ENCODE peak calls at places on chromosomes 4 and X, in five cellular contexts. T is IMR-90, E is trophoblast cell, G is neuronal stem cell, Z is H1. D is an unnamed sample.

GRCh38 chr4:152448038-152448437 is 87.9 kb downstream of the FBXW7 start:
- DNase-seq in T (no peak), Z (no peak), G (no peak), E (no peak), D (no peak)

GRCh38 chrX:68440438-68440837 is 7.1 kb upstream of the OPHN1 start:
- DNase-seq in G (no peak), E (no peak), Z (no peak), T (no peak), D (no peak)

GRCh38 chr4:109301691-109302365 is 630 bp downstream of the COL25A1 start:
- DNase-seq in G (no peak), T (no peak), Z (no peak), E (no peak), D (peak)

GRCh38 chrX:12872741-12873140 is 5.9 kb downstream of the TLR7 start:
- DNase-seq in E (no peak), G (no peak), Z (no peak), T (no peak), D (no peak)

GRCh38 chr4:109009909-109010308 is 247.1 kb upstream of the ETNPPL start:
- DNase-seq in Z (no peak), T (peak), G (no peak), E (no peak), D (no peak)

GRCh38 chr4:148651991-148652390 is 209.8 kb upstream of the NR3C2 start:
- DNase-seq in T (no peak), G (no peak), Z (no peak), E (peak), D (no peak)

GRCh38 chr4:165199722-165200121 is 7.6 kb upstream of the KLHL2 start:
- DNase-seq in T (no peak), G (no peak), E (no peak), Z (no peak), D (no peak)

GRCh38 chrX:108412783-108413182 is 25.4 kb downstream of the COL4A6 start:
- DNase-seq in Z (no peak), G (no peak), E (no peak), T (no peak), D (no peak)

GRCh38 chrX:43269201-43269600 is 386.9 kb upstream of the MAOA start:
- DNase-seq in G (no peak), E (no peak), Z (no peak), T (no peak), D (no peak)

GRCh38 chr4:17681921-17682566 is 67.6 kb downstream of the MED28 start:
- DNase-seq in G (no peak), T (no peak), E (no peak), Z (no peak), D (no peak)

GRCh38 chrX:74656079-74656745 is 41.8 kb upstream of the RLIM start:
- DNase-seq in Z (no peak), T (peak), E (no peak), G (no peak), D (no peak)

GRCh38 chrX:140661657-140662056 is 47.9 kb upstream of the LINC00632 start:
- DNase-seq in G (no peak), E (no peak), Z (no peak), T (peak), D (no peak)

GRCh38 chr4:16196482-16197393 is 29.5 kb downstream of the TAPT1 start:
- DNase-seq in Z (no peak), E (peak), T (peak), G (peak), D (no peak)

GRCh38 chr4:155888171-155888570 is 15.3 kb upstream of the TDO2 start:
- DNase-seq in G (no peak), T (peak), Z (no peak), E (peak), D (no peak)

GRCh38 chrX:53282313-53282712 is 929 bp upstream of the IQSEC2 start:
- DNase-seq in G (no peak), E (no peak), Z (no peak), T (no peak), D (no peak)

GRCh38 chr4:170979736-170980135 is 833.5 kb upstream of the GALNTL6 start:
- DNase-seq in Z (no peak), T (no peak), E (no peak), G (no peak), D (peak)

GRCh38 chr4:19195696-19196095 is 1056.0 kb upstream of the SLIT2 start:
- DNase-seq in T (no peak), G (peak), Z (peak), E (no peak), D (peak)

GRCh38 chr4:19193274-19193962 is 1058.3 kb upstream of the SLIT2 start:
- DNase-seq in Z (no peak), E (no peak), T (no peak), G (no peak), D (no peak)

GRCh38 chr4:19194672-19195071 is 1057.0 kb upstream of the SLIT2 start:
- DNase-seq in E (no peak), Z (no peak), T (no peak), G (no peak), D (peak)
- H2BK5ac ChIP-seq in E (no peak), Z (peak), T (no peak), G (no peak), D (no peak)

GRCh38 chrX:64176876-64177275 is 28.6 kb downstream of the AMER1 start:
- DNase-seq in T (no peak), Z (no peak), G (no peak), E (no peak), D (no peak)
- H4K8ac ChIP-seq in T (no peak), Z (no peak), G (no peak), E (no peak), D (no peak)

DNA sequence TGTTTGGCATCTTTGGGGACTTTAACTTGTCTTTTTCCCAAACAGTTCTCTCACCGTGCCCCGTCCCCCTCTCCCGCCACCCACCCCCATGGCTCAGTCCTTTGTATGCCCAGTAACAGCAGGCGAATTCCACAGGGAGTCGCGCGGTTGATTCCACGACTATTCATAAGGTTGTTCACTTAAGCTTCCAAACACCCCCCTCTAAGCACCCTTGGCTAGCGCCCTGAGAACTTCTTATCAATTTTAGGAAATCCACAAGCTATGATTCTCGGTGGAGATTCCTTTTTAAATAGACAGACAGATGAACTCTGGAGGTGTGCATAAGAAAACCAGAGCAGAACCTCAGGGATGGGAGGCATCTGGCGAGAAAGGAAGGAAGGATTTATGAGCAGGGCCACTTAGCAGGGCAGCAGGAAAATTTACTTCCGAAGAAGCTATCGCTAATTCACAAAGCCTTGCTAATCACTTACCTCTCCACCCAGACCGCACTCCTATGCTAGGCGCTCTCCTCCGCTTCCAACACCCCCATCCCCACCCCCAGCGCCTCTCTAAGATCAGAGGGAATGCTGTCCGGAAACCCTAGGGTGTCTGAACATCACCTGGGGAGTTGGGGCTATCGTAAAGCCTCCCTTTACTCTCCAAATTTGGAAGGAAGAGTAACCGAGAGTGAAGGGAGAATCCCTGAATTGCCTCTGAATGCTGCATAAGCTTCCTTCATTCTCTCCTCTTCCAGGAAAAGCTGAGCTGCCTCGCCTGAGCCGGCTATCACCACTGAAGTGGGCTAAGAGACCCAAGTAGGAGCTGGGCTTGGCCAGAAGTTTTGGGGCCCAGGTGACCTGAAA is 1.7 kb downstream of the UNC5C start:
- DNase-seq in T (no peak), E (no peak), Z (no peak), G (no peak), D (peak)
- H3K14ac ChIP-seq in T (no peak), E (peak), Z (no peak), G (no peak), D (no peak)

GRCh38 chrX:17415242-17415815 is 40.3 kb downstream of the NHS start:
- DNase-seq in T (no peak), Z (no peak), G (no peak), E (no peak), D (no peak)
- H2BK5ac ChIP-seq in T (no peak), Z (no peak), G (no peak), E (no peak), D (no peak)